ENCODE peak calls at places on chromosome 12, in eight cellular contexts. I is AG08395; H is A172; S is coronary artery; K is stimulated activated CD4-positive, alpha-beta T cell treated with anti-CD3 and anti-CD28 coated beads, TNF-alpha, amount 100 ng/mL, for 24 hours; N is esophagus squamous epithelium; Q is chondrocyte; L is heart left ventricle. Y is an unnamed sample.

GRCh38 chr12:5480218-5480952 is 48.5 kb downstream of the NTF3 start:
- DNase-seq in I (peak; percentile 59), H (no peak), S (no peak), K (no peak), N (no peak), Q (no peak), L (no peak), Y (no peak)

GRCh38 chr12:91367234-91367849 is 184.7 kb upstream of the DCN start:
- DNase-seq in I (peak; percentile 45), H (no peak), S (no peak), K (no peak), N (no peak), Q (no peak), L (no peak), Y (no peak)

GRCh38 chr12:96302706-96303310 is 97.4 kb downstream of the CDK17 start:
- DNase-seq in I (no peak), H (no peak), S (no peak), K (no peak), N (no peak), Q (no peak), L (no peak), Y (no peak)

GRCh38 chr12:20339060-20339459 is 29.3 kb upstream of the PDE3A start:
- DNase-seq in I (no peak), H (no peak), S (no peak), K (no peak), N (no peak), Q (no peak), L (no peak), Y (no peak)

GRCh38 chr12:90090929-90091651 is 382.5 kb upstream of the ATP2B1 start:
- DNase-seq in I (peak; percentile 72), H (peak; percentile 99), S (no peak), K (no peak), N (no peak), Q (no peak), L (peak; percentile 38), Y (peak; percentile 82)

GRCh38 chr12:67067453-67068203 is 201.5 kb upstream of the CAND1 start:
- DNase-seq in I (no peak), H (no peak), S (no peak), K (no peak), N (no peak), Q (no peak), L (no peak), Y (no peak)

GRCh38 chr12:44589697-44590096 is 286.4 kb downstream of the NELL2 start:
- DNase-seq in I (no peak), H (peak; percentile 26), S (no peak), K (no peak), N (no peak), Q (no peak), L (no peak), Y (no peak)

GRCh38 chr12:12010277-12011031 is 60.3 kb upstream of the BCL2L14 start:
- DNase-seq in I (peak; percentile 69), H (peak; percentile 69), S (no peak), K (no peak), N (peak; percentile 24), Q (no peak), L (peak; percentile 65), Y (no peak)

GRCh38 chr12:93154753-93155475 is 222.8 kb upstream of the NUDT4 start:
- DNase-seq in I (no peak), H (no peak), S (no peak), K (no peak), N (no peak), Q (no peak), L (no peak), Y (no peak)

GRCh38 chr12:107329569-107330324 is 236.4 kb upstream of the CRY1 start:
- DNase-seq in I (no peak), H (no peak), S (no peak), K (no peak), N (no peak), Q (no peak), L (no peak), Y (no peak)

GRCh38 chr12:68568878-68569569 is 41.7 kb upstream of the RAP1B start:
- DNase-seq in I (no peak), H (no peak), S (no peak), K (no peak), N (no peak), Q (no peak), L (no peak), Y (no peak)

GRCh38 chr12:51678086-51678724 is 87.2 kb downstream of the SCN8A start:
- DNase-seq in I (peak; percentile 71), H (peak; percentile 49), S (no peak), K (no peak), N (no peak), Q (no peak), L (no peak), Y (no peak)

GRCh38 chr12:88001327-88001726 is 27.9 kb downstream of the C12orf50 start:
- DNase-seq in I (no peak), H (no peak), S (no peak), K (no peak), N (no peak), Q (no peak), L (no peak), Y (no peak)

GRCh38 chr12:131087991-131088700 is 134.4 kb downstream of the ADGRD1 start:
- DNase-seq in I (no peak), H (no peak), S (peak; percentile 67), K (no peak), N (no peak), Q (peak; percentile 87), L (no peak), Y (no peak)